ENCODE peak calls at places on chromosome 17, in four cellular contexts. One of them, this sample, is unnamed.

GRCh38 chr17:54536306-54536705 is 364.3 kb upstream of the TOM1L1 start:
- DNase-seq in IMR-90: no peak
- DNase-seq in Peyer's patch: no peak
- DNase-seq in suprapubic skin: no peak
- DNase-seq in this sample: no peak

GRCh38 chr17:34706029-34706428 is 126.6 kb downstream of the TMEM132E start:
- DNase-seq in IMR-90: peak; percentile 1
- DNase-seq in suprapubic skin: no peak
- DNase-seq in Peyer's patch: no peak
- DNase-seq in this sample: peak; percentile 49

GRCh38 chr17:36505171-36505570 is 18.7 kb downstream of the ZNHIT3 start:
- DNase-seq in IMR-90: no peak
- DNase-seq in Peyer's patch: no peak
- DNase-seq in suprapubic skin: peak; percentile 22
- DNase-seq in this sample: no peak

GRCh38 chr17:58947411-58948208 is 159.1 kb downstream of the TRIM37 start:
- DNase-seq in Peyer's patch: no peak
- DNase-seq in IMR-90: no peak
- DNase-seq in suprapubic skin: no peak
- DNase-seq in this sample: no peak

GRCh38 chr17:77489898-77490265 is 349.1 kb downstream of the SEC14L1 start:
- DNase-seq in Peyer's patch: peak; percentile 51
- DNase-seq in suprapubic skin: peak; percentile 86
- DNase-seq in IMR-90: no peak
- DNase-seq in this sample: peak; percentile 74

GRCh38 chr17:67833946-67834631 is 8.8 kb downstream of the BPTF start:
- DNase-seq in suprapubic skin: no peak
- DNase-seq in Peyer's patch: no peak
- DNase-seq in IMR-90: no peak
- DNase-seq in this sample: no peak

GRCh38 chr17:27438631-27439030 is 17.6 kb upstream of the KSR1 start:
- DNase-seq in suprapubic skin: no peak
- DNase-seq in Peyer's patch: no peak
- DNase-seq in IMR-90: no peak
- DNase-seq in this sample: no peak

GRCh38 chr17:78488156-78488555 is 89.0 kb downstream of the DNAH17 start:
- DNase-seq in Peyer's patch: no peak
- DNase-seq in suprapubic skin: no peak
- DNase-seq in IMR-90: no peak
- DNase-seq in this sample: no peak

GRCh38 chr17:76869878-76870714 is 1.9 kb downstream of the MGAT5B start:
- DNase-seq in suprapubic skin: no peak
- DNase-seq in IMR-90: peak; percentile 12
- DNase-seq in Peyer's patch: no peak
- DNase-seq in this sample: no peak

GRCh38 chr17:65139045-65139764 is 2.0 kb downstream of the RGS9 start:
- DNase-seq in Peyer's patch: no peak
- DNase-seq in suprapubic skin: no peak
- DNase-seq in IMR-90: no peak
- DNase-seq in this sample: no peak

GRCh38 chr17:17139972-17140589 is 66.1 kb downstream of the PLD6 start:
- DNase-seq in IMR-90: no peak
- DNase-seq in suprapubic skin: no peak
- DNase-seq in Peyer's patch: no peak
- DNase-seq in this sample: no peak

GRCh38 chr17:74759941-74760340 is 11.5 kb downstream of the NHERF1 start:
- DNase-seq in Peyer's patch: peak; percentile 66
- DNase-seq in suprapubic skin: no peak
- DNase-seq in IMR-90: no peak
- DNase-seq in this sample: no peak

GRCh38 chr17:79601604-79602420 is 9.0 kb downstream of the RBFOX3 start:
- DNase-seq in Peyer's patch: no peak
- DNase-seq in IMR-90: no peak
- DNase-seq in suprapubic skin: no peak
- DNase-seq in this sample: no peak

GRCh38 chr17:50027639-50028206 is 28.2 kb upstream of the ITGA3 start:
- DNase-seq in IMR-90: peak; percentile 96
- DNase-seq in Peyer's patch: no peak
- DNase-seq in suprapubic skin: no peak
- DNase-seq in this sample: peak; percentile 92

GRCh38 chr17:13869301-13869700 is 200.0 kb upstream of the COX10 start:
- DNase-seq in Peyer's patch: no peak
- DNase-seq in IMR-90: peak; percentile 32
- DNase-seq in suprapubic skin: no peak
- DNase-seq in this sample: no peak

GRCh38 chr17:17180741-17181525 is 25.2 kb downstream of the PLD6 start:
- DNase-seq in suprapubic skin: no peak
- DNase-seq in IMR-90: no peak
- DNase-seq in Peyer's patch: no peak
- DNase-seq in this sample: no peak

GRCh38 chr17:43612515-43612914 is 49.2 kb downstream of the MEOX1 start:
- DNase-seq in Peyer's patch: no peak
- DNase-seq in suprapubic skin: no peak
- DNase-seq in IMR-90: no peak
- DNase-seq in this sample: no peak

GRCh38 chr17:27590864-27591263 is 40.1 kb upstream of the LGALS9 start:
- DNase-seq in Peyer's patch: no peak
- DNase-seq in suprapubic skin: no peak
- DNase-seq in IMR-90: no peak
- DNase-seq in this sample: no peak

GRCh38 chr17:50834786-50835562 is 412 bp upstream of the WFIKKN2 start:
- DNase-seq in Peyer's patch: no peak
- DNase-seq in IMR-90: peak; percentile 39
- DNase-seq in suprapubic skin: peak; percentile 56
- DNase-seq in this sample: no peak

GRCh38 chr17:68101992-68102758 is 66.6 kb downstream of the KPNA2 start:
- DNase-seq in Peyer's patch: peak; percentile 67
- DNase-seq in suprapubic skin: no peak
- DNase-seq in IMR-90: no peak
- DNase-seq in this sample: peak; percentile 21

GRCh38 chr17:46212634-46213435 is 19.6 kb upstream of the KANSL1 start:
- DNase-seq in IMR-90: peak; percentile 79
- DNase-seq in Peyer's patch: no peak
- DNase-seq in suprapubic skin: no peak
- DNase-seq in this sample: peak; percentile 76

GRCh38 chr17:30415491-30415890 is 36.8 kb downstream of the CPD start:
- DNase-seq in Peyer's patch: no peak
- DNase-seq in suprapubic skin: no peak
- DNase-seq in IMR-90: peak; percentile 25
- DNase-seq in this sample: no peak

GRCh38 chr17:55456307-55457240 is 34.9 kb upstream of the MMD start:
- DNase-seq in suprapubic skin: no peak
- DNase-seq in Peyer's patch: no peak
- DNase-seq in IMR-90: no peak
- DNase-seq in this sample: no peak

GRCh38 chr17:19327039-19327776 is 35.3 kb downstream of the B9D1 start:
- DNase-seq in Peyer's patch: no peak
- DNase-seq in suprapubic skin: peak; percentile 62
- DNase-seq in IMR-90: peak; percentile 80
- DNase-seq in this sample: no peak

GRCh38 chr17:7323731-7324437 is 5.3 kb downstream of the NEURL4 start:
- DNase-seq in IMR-90: peak; percentile 17
- DNase-seq in suprapubic skin: peak; percentile 68
- DNase-seq in Peyer's patch: peak; percentile 76
- DNase-seq in this sample: no peak

GRCh38 chr17:48961516-48962233 is 6.7 kb downstream of the GIP start:
- DNase-seq in suprapubic skin: no peak
- DNase-seq in Peyer's patch: no peak
- DNase-seq in IMR-90: peak; percentile 63
- DNase-seq in this sample: peak; percentile 64

GRCh38 chr17:57557793-57558681 is 187.1 kb downstream of the CCDC182 start:
- DNase-seq in Peyer's patch: no peak
- DNase-seq in suprapubic skin: no peak
- DNase-seq in IMR-90: peak; percentile 66
- DNase-seq in this sample: no peak

GRCh38 chr17:82734987-82735866 is at the start of gene FN3K:
- DNase-seq in Peyer's patch: peak; percentile 80
- DNase-seq in suprapubic skin: peak; percentile 78
- DNase-seq in IMR-90: peak; percentile 85
- DNase-seq in this sample: peak; percentile 83

GRCh38 chr17:9470171-9470570 is 105.4 kb downstream of the STX8 start:
- DNase-seq in suprapubic skin: no peak
- DNase-seq in Peyer's patch: no peak
- DNase-seq in IMR-90: no peak
- DNase-seq in this sample: no peak

GRCh38 chr17:62666801-62667591 is 39.5 kb downstream of the MRC2 start:
- DNase-seq in IMR-90: no peak
- DNase-seq in Peyer's patch: no peak
- DNase-seq in suprapubic skin: no peak
- DNase-seq in this sample: no peak

GRCh38 chr17:46776298-46777005 is 42.0 kb downstream of the WNT3 start:
- DNase-seq in suprapubic skin: no peak
- DNase-seq in IMR-90: no peak
- DNase-seq in Peyer's patch: no peak
- DNase-seq in this sample: no peak

GRCh38 chr17:34151081-34151480 is 104.0 kb upstream of the CCL2 start:
- DNase-seq in IMR-90: no peak
- DNase-seq in Peyer's patch: no peak
- DNase-seq in suprapubic skin: no peak
- DNase-seq in this sample: no peak

DNA sequence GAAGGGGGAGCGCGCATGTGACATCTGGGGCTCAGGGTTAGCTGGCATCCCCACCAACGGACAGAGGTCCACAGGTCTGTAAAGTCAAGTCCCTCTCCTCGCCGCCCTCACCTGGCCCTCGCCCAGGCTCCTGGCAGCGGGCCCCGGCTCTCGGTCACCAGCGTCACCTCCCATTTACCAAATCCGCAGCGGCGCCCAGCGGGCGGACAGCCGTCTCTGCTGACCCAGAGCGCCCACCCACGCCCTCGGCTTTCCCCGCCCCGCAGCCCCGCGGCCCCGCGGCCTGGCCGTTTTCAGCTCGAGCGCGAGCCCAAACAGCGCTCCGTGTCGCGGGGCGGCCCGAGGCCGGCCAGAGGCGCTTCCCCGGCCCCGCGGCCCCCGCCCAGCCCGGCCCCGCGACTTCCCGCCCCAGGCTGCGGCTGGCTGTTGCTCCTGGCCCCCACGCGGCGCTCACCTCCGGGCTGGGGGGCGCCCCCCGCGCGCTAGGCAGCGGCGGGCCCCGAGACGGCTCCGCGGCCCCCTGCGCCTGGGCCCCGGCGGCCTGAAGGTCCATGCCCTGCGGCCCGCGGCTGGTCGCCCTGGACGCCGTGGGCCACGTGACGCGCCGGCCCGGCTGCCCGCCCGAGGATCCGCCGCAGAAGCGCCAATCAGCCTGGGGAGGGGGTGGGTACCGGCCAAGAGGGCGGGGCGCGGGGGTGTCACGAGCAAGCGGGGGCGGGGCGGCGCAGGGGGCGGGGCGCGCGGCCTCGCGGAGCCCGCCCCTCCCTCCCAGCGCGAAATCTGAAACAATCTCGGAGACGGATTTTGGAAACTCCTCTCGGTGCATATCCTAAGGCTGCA is at the start of gene COPRS:
- DNase-seq in suprapubic skin: peak; percentile 91
- DNase-seq in IMR-90: peak; percentile 81
- DNase-seq in Peyer's patch: peak; percentile 93
- DNase-seq in this sample: peak; percentile 93
- TF ChIP-seq POLR2A in suprapubic skin: no peak
- TF ChIP-seq POLR2A in IMR-90: peak; percentile 61
- TF ChIP-seq POLR2A in Peyer's patch: no peak
- TF ChIP-seq POLR2A in this sample: peak; percentile 66

DNA sequence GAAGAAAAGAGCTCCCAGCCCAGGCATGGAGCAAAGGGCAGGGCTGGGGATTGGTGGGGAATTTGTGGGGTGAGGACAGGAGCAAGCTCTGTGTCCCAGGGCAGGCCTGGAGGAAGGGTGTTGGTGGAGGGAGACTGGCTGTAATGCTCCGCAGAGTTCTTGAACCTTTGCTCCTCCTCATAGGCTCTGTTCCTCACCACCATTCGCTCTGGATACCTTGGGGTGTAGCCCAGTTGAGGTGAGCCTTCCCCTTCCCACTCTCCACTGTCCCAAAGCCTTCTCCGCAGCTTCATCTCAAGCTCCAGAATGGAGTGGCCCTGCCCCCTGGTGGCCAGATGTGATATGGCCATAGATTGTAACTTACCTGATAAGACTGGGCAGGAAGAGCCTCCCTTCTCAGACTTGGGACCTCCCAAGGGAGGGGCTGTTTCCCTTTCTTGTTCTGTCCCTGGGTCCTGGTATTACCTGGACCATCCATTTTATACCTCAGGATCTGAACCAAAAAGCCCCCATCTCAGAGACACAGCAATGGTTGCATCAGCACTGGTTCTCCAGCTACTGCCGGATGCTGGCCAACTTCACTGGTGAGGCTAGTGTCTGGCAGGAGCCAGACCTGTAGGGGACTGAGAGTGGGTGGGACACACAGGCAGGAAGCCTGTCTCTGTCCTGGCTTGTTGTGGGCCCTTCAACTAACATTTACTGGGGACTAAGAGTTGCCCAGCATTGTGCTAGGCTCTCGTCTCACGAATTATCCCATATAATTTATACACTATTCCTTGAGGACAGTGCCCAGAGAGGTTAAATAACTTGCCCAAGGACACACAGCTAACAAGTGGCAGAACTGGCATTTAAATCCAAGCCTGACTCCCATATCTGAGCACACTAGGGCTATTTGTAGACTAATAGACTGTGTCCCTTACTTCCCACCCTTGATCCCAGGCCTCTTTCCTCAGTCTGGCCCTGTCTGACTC is 19.1 kb upstream of the STAC2 start:
- DNase-seq in IMR-90: peak; percentile 76
- DNase-seq in suprapubic skin: peak; percentile 93
- DNase-seq in Peyer's patch: peak; percentile 85
- DNase-seq in this sample: peak; percentile 96
- TF ChIP-seq CTCF in IMR-90: peak; percentile 91
- TF ChIP-seq CTCF in suprapubic skin: peak; percentile 87
- TF ChIP-seq CTCF in Peyer's patch: peak; percentile 92
- TF ChIP-seq CTCF in this sample: peak; percentile 95

GRCh38 chr17:73304971-73305786 is 6.6 kb downstream of the CDC42EP4 start:
- DNase-seq in suprapubic skin: peak; percentile 75
- DNase-seq in IMR-90: peak; percentile 78
- DNase-seq in Peyer's patch: peak; percentile 71
- DNase-seq in this sample: peak; percentile 84

GRCh38 chr17:73307130-73307529 is 4.7 kb downstream of the CDC42EP4 start:
- DNase-seq in IMR-90: no peak
- DNase-seq in suprapubic skin: no peak
- DNase-seq in Peyer's patch: peak; percentile 62
- DNase-seq in this sample: peak; percentile 56

GRCh38 chr17:73309727-73310555 is 1.9 kb downstream of the CDC42EP4 start:
- DNase-seq in IMR-90: no peak
- DNase-seq in Peyer's patch: peak; percentile 83
- DNase-seq in suprapubic skin: no peak
- DNase-seq in this sample: peak; percentile 74

GRCh38 chr17:73305845-73306836 is 5.7 kb downstream of the CDC42EP4 start:
- DNase-seq in suprapubic skin: no peak
- DNase-seq in Peyer's patch: no peak
- DNase-seq in IMR-90: no peak
- DNase-seq in this sample: no peak

GRCh38 chr17:73308017-73308823 is 3.6 kb downstream of the CDC42EP4 start:
- DNase-seq in IMR-90: peak; percentile 93
- DNase-seq in Peyer's patch: peak; percentile 93
- DNase-seq in suprapubic skin: peak; percentile 81
- DNase-seq in this sample: peak; percentile 97
- TF ChIP-seq POLR2A in IMR-90: no peak
- TF ChIP-seq POLR2A in Peyer's patch: peak; percentile 76
- TF ChIP-seq POLR2A in suprapubic skin: no peak
- TF ChIP-seq POLR2A in this sample: peak; percentile 35

GRCh38 chr17:80942360-80943345 is 49.0 kb upstream of the CHMP6 start:
- DNase-seq in IMR-90: peak; percentile 82
- DNase-seq in Peyer's patch: peak; percentile 70
- DNase-seq in suprapubic skin: peak; percentile 94
- DNase-seq in this sample: peak; percentile 88
- TF ChIP-seq CTCF in IMR-90: peak; percentile 13
- TF ChIP-seq CTCF in Peyer's patch: no peak
- TF ChIP-seq CTCF in suprapubic skin: no peak
- TF ChIP-seq CTCF in this sample: no peak

This sample was measured in adrenal gland.